ENCODE peak calls at places on chromosomes 16 and 17, in seven cellular contexts. O is GM06990, T is endodermal cell, G is fibroblast of lung, D is tibial nerve, F is stomach, P is spleen. E is an unnamed sample. For H3K36me3, the result is how much of the 10 kb centered on the place peaks cover.

GRCh38 chr16:27759947-27760844 is 210.3 kb downstream of the KATNIP start:
- DNase-seq in P (no peak), G (no peak), D (no peak), F (no peak), T (no peak), O (no peak), E (no peak)

GRCh38 chr16:82987767-82988166 is 361.0 kb downstream of the CDH13 start:
- DNase-seq in P (no peak), O (no peak), D (no peak), F (no peak), G (peak), T (no peak), E (no peak)

GRCh38 chr17:48011405-48012150 is 26.0 kb downstream of the COPZ2 start:
- DNase-seq in F (peak), T (peak), P (peak), G (peak), D (no peak), O (no peak), E (no peak)

GRCh38 chr17:67582632-67583230 is 135.0 kb upstream of the NOL11 start:
- DNase-seq in G (peak), T (peak), F (peak), P (no peak), D (no peak), O (no peak), E (no peak)

GRCh38 chr16:10970065-10970464 is 25.7 kb downstream of the CLEC16A start:
- DNase-seq in G (peak), F (no peak), O (no peak), D (no peak), P (no peak), T (no peak), E (no peak)

GRCh38 chr16:70380919-70381603 is 34.4 kb downstream of the DDX19A start:
- DNase-seq in D (peak), F (peak), P (peak), O (peak), T (peak), G (peak), E (peak)

GRCh38 chr16:85659805-85660511 is 28.8 kb downstream of the GINS2 start:
- DNase-seq in T (peak), O (peak), F (peak), G (peak), P (peak), D (no peak), E (peak)

GRCh38 chr16:80894091-80894490 is 89.7 kb upstream of the CDYL2 start:
- DNase-seq in T (no peak), G (peak), O (no peak), P (no peak), F (no peak), D (no peak), E (no peak)

GRCh38 chr16:80034469-80034826 is 433.9 kb upstream of the MAF start:
- DNase-seq in G (no peak), D (no peak), P (no peak), F (no peak), O (no peak), T (no peak), E (no peak)

GRCh38 chr17:81057079-81057730 is 22.3 kb downstream of the BAIAP2 start:
- DNase-seq in O (no peak), T (peak), F (peak), P (no peak), D (peak), G (no peak), E (peak)

GRCh38 chr17:78355045-78355641 is 4.7 kb downstream of the SOCS3 start:
- DNase-seq in F (no peak), O (no peak), D (no peak), T (no peak), P (no peak), G (no peak), E (no peak)

GRCh38 chr16:2224183-2224486 is 744 bp downstream of the E4F1 start:
- DNase-seq in F (no peak), T (no peak), G (peak), P (no peak), O (no peak), D (no peak), E (no peak)

GRCh38 chr17:8237175-8237574 is 10.7 kb downstream of the CTC1 start:
- DNase-seq in T (no peak), O (no peak), D (no peak), F (no peak), G (no peak), P (no peak), E (no peak)

GRCh38 chr16:75461575-75461974 is 2.9 kb downstream of the TMEM170A start:
- DNase-seq in O (no peak), G (no peak), F (no peak), D (no peak), P (no peak), T (no peak), E (no peak)

DNA sequence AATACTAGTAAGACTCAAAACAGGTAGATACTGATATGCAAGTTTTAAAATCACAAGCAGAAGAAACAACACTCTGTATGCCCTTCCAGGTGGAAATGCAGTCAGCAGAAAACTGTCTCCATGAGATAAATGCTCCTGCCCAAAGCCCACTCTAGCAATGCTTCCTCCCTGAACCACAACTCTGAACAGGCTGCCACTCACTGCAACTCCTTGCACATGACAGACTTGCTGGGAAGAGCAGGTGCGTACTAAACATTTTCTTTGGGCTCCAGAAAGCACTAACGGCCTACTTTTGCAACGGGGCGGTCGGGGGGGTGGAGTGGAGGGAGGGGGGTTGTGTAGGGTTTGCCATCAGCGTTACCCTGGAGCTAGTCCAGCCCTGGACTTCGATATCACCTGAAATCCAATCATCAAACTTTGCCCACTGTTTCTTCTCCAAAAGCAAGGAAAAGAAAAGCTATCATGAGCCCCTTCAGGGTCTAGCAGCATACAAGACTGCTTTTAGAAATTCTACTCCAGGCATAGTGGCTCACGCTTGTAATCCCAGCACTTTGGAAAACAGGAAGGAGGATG is 46.1 kb downstream of the ANKRD11 start:
- DNase-seq in F (no peak), G (no peak), O (no peak), T (no peak), P (peak), D (no peak), E (no peak)
- TF ChIP-seq CTCF in F (no peak), G (no peak), O (no peak), T (no peak), P (no peak), D (no peak), E (no peak)

GRCh38 chr16:84072014-84072413 is 29.4 kb upstream of the SLC38A8 start:
- DNase-seq in O (no peak), G (peak), D (no peak), F (no peak), T (no peak), P (no peak), E (no peak)
- H3K36me3 ChIP-seq in O (under half), G (under half), D (under half), F (half or more), T (half or more), P (half or more), E (half or more)

DNA sequence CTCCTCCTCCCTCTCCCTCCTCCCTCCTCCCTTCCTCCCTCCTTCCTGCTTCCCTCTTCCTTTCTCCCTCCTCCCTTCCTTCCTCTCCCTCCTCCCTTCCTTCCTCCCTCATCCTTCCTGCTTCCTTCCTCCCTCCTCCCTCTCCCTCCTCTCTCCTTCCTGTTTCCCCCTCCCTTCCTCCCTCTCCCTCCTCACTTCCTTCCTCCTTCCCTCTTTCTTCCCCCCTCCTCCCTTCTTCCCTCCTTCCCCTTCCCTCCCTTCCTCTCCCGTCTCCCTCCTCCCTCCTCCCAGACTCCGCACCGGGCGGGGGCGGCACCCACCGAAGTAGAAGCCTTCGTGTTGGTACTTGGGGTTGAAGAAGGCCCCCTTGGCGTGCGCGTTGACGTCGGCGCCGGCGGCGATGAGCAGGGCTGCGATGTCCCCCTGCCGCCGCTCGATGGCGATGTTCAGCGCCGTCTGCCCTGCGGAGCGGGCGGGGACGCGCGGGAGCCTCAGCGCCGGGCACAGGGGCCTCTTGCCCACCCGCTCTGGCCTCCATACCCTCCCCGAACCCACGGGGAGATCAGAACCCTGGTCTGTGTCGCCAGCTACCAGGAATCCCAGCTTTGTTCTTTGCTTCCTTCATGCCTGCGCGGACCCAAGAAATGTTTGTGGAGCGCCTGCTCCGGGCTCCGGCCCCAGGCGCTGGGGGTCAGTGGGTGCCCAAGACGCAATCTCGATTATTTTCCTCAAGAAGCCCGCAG is 22.2 kb downstream of the TRPV3 start:
- DNase-seq in D (no peak), F (peak), T (peak), G (peak), P (peak), O (peak), E (peak)
- H3K4me3 ChIP-seq in D (peak), F (peak), T (peak), G (peak), P (no peak), O (no peak), E (peak)

GRCh38 chr17:17581509-17581908 is 10.0 kb downstream of the PEMT start:
- DNase-seq in P (no peak), T (no peak), G (no peak), D (no peak), F (no peak), O (no peak), E (no peak)
- TF ChIP-seq CTCF in P (no peak), T (no peak), G (no peak), D (no peak), F (no peak), O (no peak), E (no peak)

GRCh38 chr17:616407-616806 is 98.2 kb downstream of the VPS53 start:
- DNase-seq in F (no peak), O (no peak), P (no peak), G (no peak), D (no peak), T (no peak), E (no peak)
- H3K36me3 ChIP-seq in F (under half), O (under half), P (under half), G (under half), D (under half), T (under half), E (under half)

DNA sequence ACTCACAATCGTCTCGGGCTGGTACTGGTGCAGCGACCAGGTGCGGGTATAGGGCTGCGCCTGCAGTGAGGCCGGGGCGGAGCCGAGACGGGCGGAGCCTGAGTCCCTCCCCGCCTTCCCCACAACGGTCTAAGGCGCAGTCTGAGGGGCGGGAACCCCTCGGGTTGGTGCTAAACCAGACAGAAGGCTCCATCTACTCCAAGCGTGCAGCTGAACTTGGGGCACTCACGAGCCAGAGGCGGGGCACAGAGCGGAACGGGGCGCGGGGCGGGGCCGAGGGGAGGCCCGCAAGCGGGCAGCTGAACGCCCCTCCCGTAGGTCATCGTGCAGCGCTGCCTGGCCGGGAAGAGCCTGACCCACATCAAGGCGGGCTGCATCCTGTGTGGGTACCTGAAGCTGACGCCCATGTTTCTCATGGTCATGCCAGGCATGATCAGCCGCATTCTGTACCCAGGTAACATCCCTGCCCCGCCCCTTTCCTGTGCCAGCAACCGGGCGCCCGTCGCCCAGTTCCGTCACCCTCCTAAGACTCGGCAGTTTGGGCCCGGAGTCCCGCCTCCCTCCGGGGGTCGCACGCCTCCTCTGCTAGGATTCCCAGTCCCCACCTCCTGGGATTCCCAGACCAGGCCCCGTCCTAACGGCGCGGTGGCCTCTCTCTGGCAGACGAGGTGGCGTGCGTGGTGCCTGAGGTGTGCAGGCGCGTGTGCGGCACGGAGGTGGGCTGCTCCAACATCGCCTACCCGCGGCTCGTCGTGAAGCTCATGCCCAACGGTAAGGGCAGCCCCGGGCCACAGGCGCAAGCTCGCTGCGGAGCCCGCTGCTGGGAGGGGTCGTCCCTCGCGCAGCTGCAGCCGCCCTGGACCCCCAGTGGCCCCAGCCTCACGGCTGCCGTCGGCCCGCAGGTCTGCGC is 5.1 kb downstream of the SLC5A2 start:
- DNase-seq in P (peak), F (peak), G (peak), D (no peak), O (peak), T (peak), E (peak)
- H3K4me3 ChIP-seq in P (peak), F (peak), G (peak), D (peak), O (peak), T (peak), E (peak)

GRCh38 chr16:19021747-19022146 is 38.0 kb downstream of the TMC7 start:
- DNase-seq in F (no peak), G (no peak), P (no peak), D (no peak), O (no peak), T (no peak), E (no peak)
- TF ChIP-seq CTCF in F (no peak), G (no peak), P (no peak), D (no peak), O (no peak), T (no peak), E (no peak)